ENCODE peak calls at places on chromosomes 16 and 17, in five cellular contexts. One of them, this sample, is unnamed.

GRCh38 chr17:80848449-80849102 is 143.1 kb upstream of the CHMP6 start:
- DNase-seq in CD8-positive, alpha-beta memory T cell: no peak
- DNase-seq in IMR-90: no peak
- DNase-seq in mammary epithelial cell: no peak
- DNase-seq in CD8-positive, alpha-beta T cell: no peak
- DNase-seq in this sample: no peak

GRCh38 chr16:70608516-70608915 is 37.8 kb upstream of the IL34 start:
- DNase-seq in CD8-positive, alpha-beta memory T cell: no peak
- DNase-seq in IMR-90: no peak
- DNase-seq in mammary epithelial cell: peak; percentile 60
- DNase-seq in CD8-positive, alpha-beta T cell: no peak
- DNase-seq in this sample: no peak

GRCh38 chr16:48534601-48535340 is 75.2 kb downstream of the N4BP1 start:
- DNase-seq in CD8-positive, alpha-beta memory T cell: no peak
- DNase-seq in IMR-90: no peak
- DNase-seq in mammary epithelial cell: no peak
- DNase-seq in CD8-positive, alpha-beta T cell: no peak
- DNase-seq in this sample: no peak

GRCh38 chr16:58494981-58495860 is 4.7 kb upstream of the NDRG4 start:
- DNase-seq in CD8-positive, alpha-beta memory T cell: peak; percentile 15
- DNase-seq in IMR-90: peak; percentile 99
- DNase-seq in mammary epithelial cell: peak; percentile 96
- DNase-seq in CD8-positive, alpha-beta T cell: no peak
- DNase-seq in this sample: no peak

GRCh38 chr17:57021226-57021940 is 43.5 kb downstream of the SCPEP1 start:
- DNase-seq in CD8-positive, alpha-beta memory T cell: no peak
- DNase-seq in IMR-90: no peak
- DNase-seq in mammary epithelial cell: peak; percentile 23
- DNase-seq in CD8-positive, alpha-beta T cell: no peak
- DNase-seq in this sample: peak; percentile 62

GRCh38 chr16:86821933-86822332 is 243.6 kb downstream of the FOXL1 start:
- DNase-seq in CD8-positive, alpha-beta memory T cell: no peak
- DNase-seq in IMR-90: no peak
- DNase-seq in mammary epithelial cell: no peak
- DNase-seq in CD8-positive, alpha-beta T cell: no peak
- DNase-seq in this sample: no peak

GRCh38 chr17:45101546-45101882 is 30.8 kb downstream of the PLCD3 start:
- DNase-seq in CD8-positive, alpha-beta memory T cell: no peak
- DNase-seq in IMR-90: no peak
- DNase-seq in mammary epithelial cell: peak; percentile 62
- DNase-seq in CD8-positive, alpha-beta T cell: no peak
- DNase-seq in this sample: no peak

GRCh38 chr16:49462989-49463371 is 89.4 kb downstream of the C16orf78 start:
- DNase-seq in CD8-positive, alpha-beta memory T cell: no peak
- DNase-seq in IMR-90: no peak
- DNase-seq in mammary epithelial cell: no peak
- DNase-seq in CD8-positive, alpha-beta T cell: no peak
- DNase-seq in this sample: no peak

GRCh38 chr16:75529959-75530358 is 5.9 kb downstream of the CHST5 start:
- DNase-seq in CD8-positive, alpha-beta memory T cell: no peak
- DNase-seq in IMR-90: no peak
- DNase-seq in mammary epithelial cell: no peak
- DNase-seq in CD8-positive, alpha-beta T cell: no peak
- DNase-seq in this sample: no peak

GRCh38 chr16:88077328-88078108 is 126.3 kb downstream of the BANP start:
- DNase-seq in CD8-positive, alpha-beta memory T cell: no peak
- DNase-seq in IMR-90: no peak
- DNase-seq in mammary epithelial cell: no peak
- DNase-seq in CD8-positive, alpha-beta T cell: no peak
- DNase-seq in this sample: peak; percentile 31

GRCh38 chr16:50121721-50122445 is 31.2 kb upstream of the TENT4B start:
- DNase-seq in CD8-positive, alpha-beta memory T cell: no peak
- DNase-seq in IMR-90: no peak
- DNase-seq in mammary epithelial cell: no peak
- DNase-seq in CD8-positive, alpha-beta T cell: peak; percentile 4
- DNase-seq in this sample: no peak

GRCh38 chr17:4518901-4519300 is 20.2 kb downstream of the SPNS2 start:
- DNase-seq in CD8-positive, alpha-beta memory T cell: no peak
- DNase-seq in IMR-90: no peak
- DNase-seq in mammary epithelial cell: no peak
- DNase-seq in CD8-positive, alpha-beta T cell: no peak
- DNase-seq in this sample: no peak

GRCh38 chr17:9195961-9196668 is 174.8 kb downstream of the NTN1 start:
- DNase-seq in CD8-positive, alpha-beta memory T cell: no peak
- DNase-seq in IMR-90: no peak
- DNase-seq in mammary epithelial cell: no peak
- DNase-seq in CD8-positive, alpha-beta T cell: no peak
- DNase-seq in this sample: no peak

GRCh38 chr17:10752696-10753095 is 22.9 kb upstream of the TMEM220 start:
- DNase-seq in CD8-positive, alpha-beta memory T cell: no peak
- DNase-seq in IMR-90: no peak
- DNase-seq in mammary epithelial cell: no peak
- DNase-seq in CD8-positive, alpha-beta T cell: no peak
- DNase-seq in this sample: no peak

GRCh38 chr17:65371702-65372101 is 189.7 kb downstream of the AXIN2 start:
- DNase-seq in CD8-positive, alpha-beta memory T cell: no peak
- DNase-seq in IMR-90: no peak
- DNase-seq in mammary epithelial cell: no peak
- DNase-seq in CD8-positive, alpha-beta T cell: no peak
- DNase-seq in this sample: peak; percentile 79

GRCh38 chr17:2090210-2090641 is 35.3 kb downstream of the HIC1 start:
- DNase-seq in CD8-positive, alpha-beta memory T cell: no peak
- DNase-seq in IMR-90: no peak
- DNase-seq in mammary epithelial cell: no peak
- DNase-seq in CD8-positive, alpha-beta T cell: no peak
- DNase-seq in this sample: no peak

GRCh38 chr17:73203135-73203787 is 10.4 kb downstream of the COG1 start:
- DNase-seq in CD8-positive, alpha-beta memory T cell: no peak
- DNase-seq in IMR-90: no peak
- DNase-seq in mammary epithelial cell: no peak
- DNase-seq in CD8-positive, alpha-beta T cell: no peak
- DNase-seq in this sample: no peak

GRCh38 chr16:75385507-75386152 is 47.7 kb downstream of the CFDP1 start:
- DNase-seq in CD8-positive, alpha-beta memory T cell: no peak
- DNase-seq in IMR-90: peak; percentile 88
- DNase-seq in mammary epithelial cell: peak; percentile 59
- DNase-seq in CD8-positive, alpha-beta T cell: no peak
- DNase-seq in this sample: no peak

GRCh38 chr17:2266045-2266864 is 37.3 kb downstream of the SMG6 start:
- DNase-seq in CD8-positive, alpha-beta memory T cell: peak; percentile 78
- DNase-seq in IMR-90: no peak
- DNase-seq in mammary epithelial cell: no peak
- DNase-seq in CD8-positive, alpha-beta T cell: peak; percentile 74
- DNase-seq in this sample: no peak

GRCh38 chr17:60604686-60605334 is 4.8 kb downstream of the PPM1D start:
- DNase-seq in CD8-positive, alpha-beta memory T cell: no peak
- DNase-seq in IMR-90: peak; percentile 51
- DNase-seq in mammary epithelial cell: peak; percentile 73
- DNase-seq in CD8-positive, alpha-beta T cell: no peak
- DNase-seq in this sample: no peak

GRCh38 chr17:72998343-72998742 is 94.1 kb downstream of the SLC39A11 start:
- DNase-seq in CD8-positive, alpha-beta memory T cell: no peak
- DNase-seq in IMR-90: no peak
- DNase-seq in mammary epithelial cell: no peak
- DNase-seq in CD8-positive, alpha-beta T cell: no peak
- DNase-seq in this sample: no peak

GRCh38 chr17:16934836-16935235 is 37.1 kb downstream of the TNFRSF13B start:
- DNase-seq in CD8-positive, alpha-beta memory T cell: no peak
- DNase-seq in IMR-90: no peak
- DNase-seq in mammary epithelial cell: no peak
- DNase-seq in CD8-positive, alpha-beta T cell: no peak
- DNase-seq in this sample: no peak

GRCh38 chr16:85844786-85845185 is 45.3 kb downstream of the COX4I1 start:
- DNase-seq in CD8-positive, alpha-beta memory T cell: no peak
- DNase-seq in IMR-90: peak; percentile 42
- DNase-seq in mammary epithelial cell: no peak
- DNase-seq in CD8-positive, alpha-beta T cell: no peak
- DNase-seq in this sample: no peak

GRCh38 chr17:43006639-43007551 is at the start of gene IFI35:
- DNase-seq in CD8-positive, alpha-beta memory T cell: peak; percentile 73
- DNase-seq in IMR-90: peak; percentile 82
- DNase-seq in mammary epithelial cell: peak; percentile 71
- DNase-seq in CD8-positive, alpha-beta T cell: peak; percentile 83
- DNase-seq in this sample: peak; percentile 91

GRCh38 chr16:87076331-87076949 is 240.8 kb downstream of the C16orf95 start:
- DNase-seq in CD8-positive, alpha-beta memory T cell: no peak
- DNase-seq in IMR-90: no peak
- DNase-seq in mammary epithelial cell: no peak
- DNase-seq in CD8-positive, alpha-beta T cell: no peak
- DNase-seq in this sample: no peak

GRCh38 chr17:21676281-21677111 is 15.8 kb upstream of the KCNJ18 start:
- DNase-seq in CD8-positive, alpha-beta memory T cell: no peak
- DNase-seq in IMR-90: no peak
- DNase-seq in mammary epithelial cell: no peak
- DNase-seq in CD8-positive, alpha-beta T cell: no peak
- DNase-seq in this sample: no peak

GRCh38 chr16:74984194-74984669 is 691 bp downstream of the WDR59 start:
- DNase-seq in CD8-positive, alpha-beta memory T cell: no peak
- DNase-seq in IMR-90: peak; percentile 34
- DNase-seq in mammary epithelial cell: peak; percentile 35
- DNase-seq in CD8-positive, alpha-beta T cell: no peak
- DNase-seq in this sample: no peak

GRCh38 chr17:82030470-82031302 is 792 bp upstream of the RAC3 start:
- DNase-seq in CD8-positive, alpha-beta memory T cell: peak; percentile 73
- DNase-seq in IMR-90: peak; percentile 79
- DNase-seq in mammary epithelial cell: peak; percentile 58
- DNase-seq in CD8-positive, alpha-beta T cell: peak; percentile 73
- DNase-seq in this sample: peak; percentile 89

GRCh38 chr16:84368327-84368996 is at the start of gene ATP2C2:
- DNase-seq in CD8-positive, alpha-beta memory T cell: no peak
- DNase-seq in IMR-90: no peak
- DNase-seq in mammary epithelial cell: peak; percentile 62
- DNase-seq in CD8-positive, alpha-beta T cell: no peak
- DNase-seq in this sample: peak; percentile 85

GRCh38 chr17:45370949-45371413 is 54.2 kb upstream of the MAP3K14 start:
- DNase-seq in CD8-positive, alpha-beta memory T cell: no peak
- DNase-seq in IMR-90: peak; percentile 50
- DNase-seq in mammary epithelial cell: peak; percentile 54
- DNase-seq in CD8-positive, alpha-beta T cell: no peak
- DNase-seq in this sample: no peak

GRCh38 chr17:44216173-44216572 is 3.3 kb downstream of the UBTF start:
- DNase-seq in CD8-positive, alpha-beta memory T cell: no peak
- DNase-seq in IMR-90: no peak
- DNase-seq in mammary epithelial cell: no peak
- DNase-seq in CD8-positive, alpha-beta T cell: peak; percentile 44
- DNase-seq in this sample: no peak

GRCh38 chr16:29777576-29778360 is at the start of gene ZG16:
- DNase-seq in CD8-positive, alpha-beta memory T cell: no peak
- DNase-seq in IMR-90: no peak
- DNase-seq in mammary epithelial cell: peak; percentile 2
- DNase-seq in CD8-positive, alpha-beta T cell: no peak
- DNase-seq in this sample: no peak

GRCh38 chr16:17107450-17107849 is 363.3 kb downstream of the XYLT1 start:
- DNase-seq in CD8-positive, alpha-beta memory T cell: no peak
- DNase-seq in IMR-90: no peak
- DNase-seq in mammary epithelial cell: no peak
- DNase-seq in CD8-positive, alpha-beta T cell: no peak
- DNase-seq in this sample: no peak

DNA sequence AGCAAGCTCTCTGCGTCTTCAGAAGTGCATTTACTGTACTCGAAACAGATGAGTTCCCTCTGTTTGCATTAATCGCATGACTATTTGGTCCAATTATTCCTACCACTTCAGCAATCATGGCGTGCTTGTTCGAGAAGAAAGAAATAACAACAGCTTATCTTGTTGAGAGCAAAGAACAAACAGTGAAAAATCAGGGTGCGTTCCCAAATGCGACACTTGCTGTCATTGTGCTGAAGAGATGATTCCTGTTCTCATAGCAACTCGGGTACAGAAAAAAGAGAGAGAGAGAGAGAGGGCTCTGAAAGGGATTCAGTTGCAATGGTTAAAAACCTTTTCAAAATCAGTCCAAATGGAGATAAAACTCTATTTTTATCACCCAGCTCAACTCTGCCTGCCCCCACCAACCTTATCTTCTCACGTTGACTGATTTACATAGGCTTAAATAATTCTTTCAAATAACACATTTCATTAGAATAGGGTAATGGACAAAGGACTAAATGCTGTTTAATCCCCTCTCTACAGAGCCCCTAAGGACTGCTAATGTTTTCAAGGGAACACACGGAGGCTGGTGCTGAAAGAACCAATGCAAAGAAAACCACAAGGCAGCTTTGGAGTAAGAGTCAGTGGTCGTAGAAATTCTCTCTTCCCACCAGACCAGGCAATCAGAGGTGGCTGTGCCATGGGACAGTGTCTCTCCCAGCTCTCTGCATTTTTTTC is 445.6 kb upstream of the MAF start:
- DNase-seq in CD8-positive, alpha-beta memory T cell: no peak
- DNase-seq in IMR-90: no peak
- DNase-seq in mammary epithelial cell: no peak
- DNase-seq in CD8-positive, alpha-beta T cell: no peak
- DNase-seq in this sample: no peak
- H3K27ac ChIP-seq in CD8-positive, alpha-beta memory T cell: no peak overlapping the region
- H3K27ac ChIP-seq in IMR-90: no peak overlapping the region
- H3K27ac ChIP-seq in mammary epithelial cell: no peak overlapping the region
- H3K27ac ChIP-seq in CD8-positive, alpha-beta T cell: no peak overlapping the region
- H3K27ac ChIP-seq in this sample: no peak overlapping the region

GRCh38 chr17:79396696-79397095 is 214.2 kb downstream of the RBFOX3 start:
- DNase-seq in CD8-positive, alpha-beta memory T cell: no peak
- DNase-seq in IMR-90: no peak
- DNase-seq in mammary epithelial cell: no peak
- DNase-seq in CD8-positive, alpha-beta T cell: no peak
- DNase-seq in this sample: no peak

GRCh38 chr17:79399610-79400144 is 211.2 kb downstream of the RBFOX3 start:
- DNase-seq in CD8-positive, alpha-beta memory T cell: no peak
- DNase-seq in IMR-90: no peak
- DNase-seq in mammary epithelial cell: no peak
- DNase-seq in CD8-positive, alpha-beta T cell: no peak
- DNase-seq in this sample: no peak

GRCh38 chr17:79395545-79395944 is 215.3 kb downstream of the RBFOX3 start:
- DNase-seq in CD8-positive, alpha-beta memory T cell: no peak
- DNase-seq in IMR-90: no peak
- DNase-seq in mammary epithelial cell: no peak
- DNase-seq in CD8-positive, alpha-beta T cell: no peak
- DNase-seq in this sample: no peak

GRCh38 chr17:79400989-79401703 is 209.7 kb downstream of the RBFOX3 start:
- DNase-seq in CD8-positive, alpha-beta memory T cell: peak; percentile 62
- DNase-seq in IMR-90: peak; percentile 36
- DNase-seq in mammary epithelial cell: peak; percentile 25
- DNase-seq in CD8-positive, alpha-beta T cell: peak; percentile 66
- DNase-seq in this sample: peak; percentile 77

GRCh38 chr17:79398441-79398840 is 212.4 kb downstream of the RBFOX3 start:
- DNase-seq in CD8-positive, alpha-beta memory T cell: no peak
- DNase-seq in IMR-90: no peak
- DNase-seq in mammary epithelial cell: no peak
- DNase-seq in CD8-positive, alpha-beta T cell: no peak
- DNase-seq in this sample: no peak
- H3K27me3 ChIP-seq in CD8-positive, alpha-beta memory T cell: peaks cover 18% of the 10 kb centered on the region
- H3K27me3 ChIP-seq in IMR-90: peaks cover 32% of the 10 kb centered on the region
- H3K27me3 ChIP-seq in mammary epithelial cell: peaks cover 5% of the 10 kb centered on the region
- H3K27me3 ChIP-seq in CD8-positive, alpha-beta T cell: peaks cover 14% of the 10 kb centered on the region
- H3K27me3 ChIP-seq in this sample: peaks cover 85% of the 10 kb centered on the region

GRCh38 chr17:29138991-29139682 is 41.1 kb downstream of the MYO18A start:
- DNase-seq in CD8-positive, alpha-beta memory T cell: peak; percentile 23
- DNase-seq in IMR-90: no peak
- DNase-seq in mammary epithelial cell: no peak
- DNase-seq in CD8-positive, alpha-beta T cell: no peak
- DNase-seq in this sample: peak; percentile 75
- H3K4me3 ChIP-seq in CD8-positive, alpha-beta memory T cell: peak overlapping the region; percentile 62
- H3K4me3 ChIP-seq in IMR-90: no peak overlapping the region
- H3K4me3 ChIP-seq in mammary epithelial cell: no peak overlapping the region
- H3K4me3 ChIP-seq in CD8-positive, alpha-beta T cell: peak overlapping the region; percentile 73
- H3K4me3 ChIP-seq in this sample: peak overlapping the region; percentile 50

GRCh38 chr16:67284699-67285646 is 5.6 kb downstream of the PLEKHG4 start:
- DNase-seq in CD8-positive, alpha-beta memory T cell: no peak
- DNase-seq in IMR-90: peak; percentile 12
- DNase-seq in mammary epithelial cell: peak; percentile 59
- DNase-seq in CD8-positive, alpha-beta T cell: no peak
- DNase-seq in this sample: peak; percentile 24
- H3K27ac ChIP-seq in CD8-positive, alpha-beta memory T cell: no peak overlapping the region
- H3K27ac ChIP-seq in IMR-90: no peak overlapping the region
- H3K27ac ChIP-seq in mammary epithelial cell: no peak overlapping the region
- H3K27ac ChIP-seq in CD8-positive, alpha-beta T cell: no peak overlapping the region
- H3K27ac ChIP-seq in this sample: no peak overlapping the region

This sample was measured in lower lobe of right lung.